ENCODE peak calls at places on chromosomes 1 and 21, in eight cellular contexts. J is lower lobe of right lung, K is gastrocnemius medialis, M is transverse colon, Y is BJ, T is Peyer's patch, V is fibroblast of pulmonary artery, X is psoas muscle. N is an unnamed sample.

GRCh38 chr21:45080639-45081414 is 6.4 kb downstream of the ADARB1 start:
- DNase-seq in J (no peak), K (no peak), M (no peak), Y (no peak), T (no peak), V (peak; percentile 68), X (no peak), N (no peak)

GRCh38 chr1:150235436-150235851 is 468 bp downstream of the ANP32E start:
- DNase-seq in J (no peak), K (no peak), M (peak; percentile 22), Y (no peak), T (no peak), V (no peak), X (no peak), N (no peak)

GRCh38 chr1:234889643-234890042 is 239.0 kb downstream of the TOMM20 start:
- DNase-seq in J (no peak), K (no peak), M (no peak), Y (no peak), T (no peak), V (no peak), X (no peak), N (no peak)

GRCh38 chr21:29534448-29534847 is 235.7 kb downstream of the BACH1 start:
- DNase-seq in J (no peak), K (no peak), M (no peak), Y (no peak), T (no peak), V (no peak), X (no peak), N (no peak)

GRCh38 chr1:10753279-10753678 is 43.2 kb downstream of the CASZ1 start:
- DNase-seq in J (no peak), K (no peak), M (no peak), Y (no peak), T (no peak), V (no peak), X (no peak), N (no peak)

GRCh38 chr1:2228684-2229031 is 539 bp downstream of the SKI start:
- DNase-seq in J (peak; percentile 68), K (no peak), M (no peak), Y (no peak), T (no peak), V (peak; percentile 20), X (no peak), N (no peak)

GRCh38 chr1:26094677-26095383 is 16.8 kb upstream of the PDIK1L start:
- DNase-seq in J (peak; percentile 44), K (peak; percentile 84), M (no peak), Y (no peak), T (no peak), V (peak; percentile 48), X (peak; percentile 58), N (no peak)

GRCh38 chr1:42957229-42957879 is 1.3 kb downstream of the SLC2A1 start:
- DNase-seq in J (no peak), K (no peak), M (peak; percentile 67), Y (no peak), T (no peak), V (no peak), X (no peak), N (no peak)

GRCh38 chr1:41330588-41331545 is 30.4 kb upstream of the FOXO6 start:
- DNase-seq in J (no peak), K (no peak), M (no peak), Y (no peak), T (no peak), V (no peak), X (no peak), N (no peak)

GRCh38 chr1:31754397-31754796 is 9.7 kb downstream of the ADGRB2 start:
- DNase-seq in J (no peak), K (no peak), M (no peak), Y (no peak), T (no peak), V (no peak), X (no peak), N (no peak)

GRCh38 chr1:17200756-17201155 is 4.2 kb upstream of the PADI1 start:
- DNase-seq in J (no peak), K (no peak), M (no peak), Y (no peak), T (no peak), V (no peak), X (no peak), N (no peak)

GRCh38 chr1:47972864-47973437 is 24.2 kb downstream of the TRABD2B start:
- DNase-seq in J (no peak), K (no peak), M (no peak), Y (no peak), T (no peak), V (no peak), X (no peak), N (no peak)
- TF ChIP-seq CTCF in J (peak; percentile 12), K (no peak), M (no peak), Y (peak; percentile 17), T (no peak), V (peak; percentile 29), X (no peak), N (peak; percentile 18)

GRCh38 chr1:230701434-230701833 is 12.5 kb downstream of the AGT start:
- DNase-seq in J (no peak), K (no peak), M (no peak), Y (no peak), T (no peak), V (no peak), X (no peak), N (no peak)

GRCh38 chr1:230704830-230705229 is 9.1 kb downstream of the AGT start:
- DNase-seq in J (no peak), K (no peak), M (no peak), Y (no peak), T (no peak), V (no peak), X (no peak), N (no peak)

GRCh38 chr1:230703679-230704385 is 10.1 kb downstream of the AGT start:
- DNase-seq in J (no peak), K (no peak), M (no peak), Y (no peak), T (no peak), V (no peak), X (no peak), N (no peak)

GRCh38 chr1:230701895-230702768 is 11.8 kb downstream of the AGT start:
- DNase-seq in J (no peak), K (no peak), M (no peak), Y (no peak), T (no peak), V (no peak), X (no peak), N (no peak)

DNA sequence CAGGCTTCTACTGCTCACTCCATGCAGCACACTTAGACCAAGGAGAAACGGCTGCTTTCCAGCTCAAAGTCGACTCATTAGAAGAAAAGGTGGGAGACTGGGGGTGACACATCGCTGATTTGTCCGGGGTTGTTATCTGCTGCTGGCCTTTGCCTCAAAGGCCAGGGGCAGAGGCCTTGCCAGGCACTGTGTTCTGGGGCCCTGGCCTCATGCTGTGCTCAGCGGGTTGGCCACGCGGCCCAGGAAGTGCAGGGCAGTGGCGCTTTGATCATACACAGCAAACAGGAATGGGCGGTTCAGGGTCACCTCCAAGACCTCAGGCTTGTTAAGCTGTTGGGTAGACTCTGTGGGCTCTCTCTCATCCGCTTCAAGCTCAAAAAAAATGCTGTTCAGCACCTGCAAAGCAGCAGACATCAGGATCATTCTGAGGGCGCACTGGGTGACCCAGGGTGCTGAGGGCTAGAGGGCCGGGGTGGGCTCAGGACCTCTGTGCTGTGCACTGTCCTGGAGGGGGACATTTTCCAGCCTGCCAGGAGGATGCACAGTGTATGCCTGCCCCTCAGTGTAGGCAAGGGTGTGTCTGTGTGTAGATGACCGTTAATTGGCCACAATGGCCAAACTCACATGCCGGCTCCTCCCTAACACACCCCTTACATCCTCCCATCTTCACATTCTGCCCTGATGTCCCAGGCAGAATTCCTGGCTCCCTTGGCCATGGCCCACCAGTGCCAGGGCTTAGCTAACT is 10.8 kb downstream of the AGT start:
- DNase-seq in J (no peak), K (no peak), M (no peak), Y (no peak), T (peak; percentile 49), V (no peak), X (no peak), N (no peak)
- TF ChIP-seq CTCF in J (no peak), K (no peak), M (no peak), Y (no peak), T (no peak), V (no peak), X (no peak), N (no peak)

DNA sequence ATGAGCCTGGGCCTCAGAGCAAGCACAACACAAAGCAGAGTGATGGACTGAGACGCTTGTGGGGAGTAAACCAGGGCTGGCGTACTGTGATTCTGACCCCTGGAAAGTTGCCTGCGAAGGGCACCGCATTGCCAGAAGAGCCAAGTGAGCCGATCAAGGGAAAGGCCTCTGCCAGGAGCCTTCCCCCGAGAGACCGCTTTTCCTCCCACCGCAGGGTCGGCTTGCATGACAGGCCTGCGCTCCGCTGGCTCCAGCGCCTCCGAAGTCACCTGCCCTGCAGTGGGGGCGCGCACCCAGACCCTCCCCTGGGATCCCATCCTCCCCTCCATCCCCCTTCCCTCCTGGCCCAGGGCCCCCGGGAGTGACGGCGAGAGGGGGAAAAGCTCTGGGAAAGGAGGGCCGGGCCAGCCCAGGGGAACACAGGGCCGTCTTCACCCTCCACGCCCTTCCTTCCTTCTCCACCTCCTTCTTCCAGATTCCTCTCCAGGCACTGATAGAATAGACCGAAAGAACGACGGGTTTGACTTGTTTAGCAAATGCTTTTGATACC is 165.0 kb downstream of the TRIM33 start:
- DNase-seq in J (no peak), K (peak; percentile 18), M (no peak), Y (no peak), T (no peak), V (peak; percentile 10), X (peak; percentile 27), N (no peak)
- TF ChIP-seq CTCF in J (no peak), K (no peak), M (no peak), Y (no peak), T (no peak), V (no peak), X (no peak), N (no peak)

DNA sequence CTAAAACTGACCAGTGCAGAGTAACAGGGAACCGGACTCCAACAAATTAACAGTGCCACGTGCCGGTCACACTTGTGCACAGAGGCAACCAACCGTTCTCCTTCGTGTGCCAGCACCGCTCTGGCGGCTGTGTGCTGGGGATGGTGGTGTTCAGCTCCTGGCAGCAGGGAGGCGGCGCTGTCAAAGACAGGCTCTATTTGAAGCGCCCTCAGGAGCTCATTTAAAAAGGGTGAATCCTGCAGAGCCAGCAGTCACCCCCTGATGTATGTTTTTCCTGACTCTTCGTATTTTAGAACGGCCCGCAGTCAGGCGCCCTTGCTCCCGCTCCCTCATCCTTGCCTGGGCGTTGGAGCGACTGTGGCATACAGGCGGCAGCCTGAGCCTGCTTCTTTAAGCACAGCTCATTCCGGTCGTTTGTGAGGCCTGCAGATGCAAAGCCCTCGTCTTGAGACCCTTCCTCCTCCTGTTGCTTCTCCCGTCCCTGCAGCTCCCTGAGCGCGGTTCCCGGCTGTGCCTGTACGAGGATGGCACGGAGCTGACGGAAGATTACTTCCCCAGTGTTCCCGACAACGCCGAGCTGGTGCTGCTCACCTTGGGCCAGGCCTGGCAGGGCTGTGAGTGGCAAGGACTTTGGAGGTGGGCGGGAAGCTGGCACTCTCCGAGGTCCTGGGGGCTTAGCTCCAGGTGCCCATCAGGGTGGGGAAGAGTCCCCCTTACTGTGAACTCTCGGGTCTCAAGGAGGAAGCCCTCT is 1.1 kb downstream of the DFFB start:
- DNase-seq in J (peak; percentile 51), K (no peak), M (peak; percentile 22), Y (no peak), T (peak; percentile 59), V (peak; percentile 25), X (peak; percentile 21), N (no peak)
- TF ChIP-seq CTCF in J (no peak), K (no peak), M (no peak), Y (peak; percentile 47), T (peak; percentile 20), V (peak; percentile 10), X (no peak), N (peak; percentile 24)

N was measured in AG09319.